ENCODE peak calls at places on chromosomes 7 and 10, in four cellular contexts. One of them, this sample, is unnamed.

GRCh38 chr7:472640-472957 is 47.0 kb downstream of the PDGFA start:
- DNase-seq in Panc1: no peak
- DNase-seq in bronchial epithelial cell: no peak
- DNase-seq in mammary epithelial cell: no peak
- DNase-seq in this sample: no peak

GRCh38 chr7:49894543-49894942 is 121.1 kb downstream of the VWC2 start:
- DNase-seq in mammary epithelial cell: no peak
- DNase-seq in Panc1: no peak
- DNase-seq in bronchial epithelial cell: no peak
- DNase-seq in this sample: no peak

GRCh38 chr10:59898125-59898835 is 8.1 kb downstream of the CCDC6 start:
- DNase-seq in mammary epithelial cell: no peak
- DNase-seq in Panc1: no peak
- DNase-seq in bronchial epithelial cell: no peak
- DNase-seq in this sample: no peak

GRCh38 chr7:8823486-8823885 is 390.1 kb downstream of the NXPH1 start:
- DNase-seq in bronchial epithelial cell: no peak
- DNase-seq in mammary epithelial cell: no peak
- DNase-seq in Panc1: no peak
- DNase-seq in this sample: no peak

GRCh38 chr10:74206727-74207126 is 55.7 kb downstream of the ADK start:
- DNase-seq in bronchial epithelial cell: peak; percentile 59
- DNase-seq in mammary epithelial cell: peak; percentile 51
- DNase-seq in Panc1: no peak
- DNase-seq in this sample: peak; percentile 90

GRCh38 chr7:63925626-63926460 is 72.8 kb upstream of the ZNF722 start:
- DNase-seq in Panc1: peak; percentile 51
- DNase-seq in bronchial epithelial cell: peak; percentile 60
- DNase-seq in mammary epithelial cell: peak; percentile 6
- DNase-seq in this sample: peak; percentile 45

GRCh38 chr10:125144693-125145623 is 15.4 kb downstream of the CTBP2 start:
- DNase-seq in mammary epithelial cell: peak; percentile 65
- DNase-seq in bronchial epithelial cell: peak; percentile 59
- DNase-seq in Panc1: no peak
- DNase-seq in this sample: no peak

GRCh38 chr10:29908977-29909376 is 150.4 kb downstream of the JCAD start:
- DNase-seq in bronchial epithelial cell: no peak
- DNase-seq in Panc1: no peak
- DNase-seq in mammary epithelial cell: peak; percentile 15
- DNase-seq in this sample: no peak

GRCh38 chr10:110600487-110601101 is 33.1 kb downstream of the SMC3 start:
- DNase-seq in Panc1: peak; percentile 57
- DNase-seq in bronchial epithelial cell: peak; percentile 76
- DNase-seq in mammary epithelial cell: peak; percentile 43
- DNase-seq in this sample: peak; percentile 21

GRCh38 chr10:129968937-129969527 is 5.0 kb upstream of the EBF3 start:
- DNase-seq in bronchial epithelial cell: no peak
- DNase-seq in Panc1: no peak
- DNase-seq in mammary epithelial cell: no peak
- DNase-seq in this sample: no peak

GRCh38 chr7:157589680-157590079 is 252.9 kb downstream of the DNAJB6 start:
- DNase-seq in mammary epithelial cell: no peak
- DNase-seq in bronchial epithelial cell: no peak
- DNase-seq in Panc1: no peak
- DNase-seq in this sample: no peak

GRCh38 chr10:95547791-95548435 is 13.3 kb downstream of the SORBS1 start:
- DNase-seq in bronchial epithelial cell: no peak
- DNase-seq in mammary epithelial cell: no peak
- DNase-seq in Panc1: no peak
- DNase-seq in this sample: no peak

GRCh38 chr10:98267069-98267893 is 713 bp downstream of the LOXL4 start:
- DNase-seq in bronchial epithelial cell: no peak
- DNase-seq in Panc1: no peak
- DNase-seq in mammary epithelial cell: no peak
- DNase-seq in this sample: no peak

GRCh38 chr7:80231719-80232118 is 97.1 kb downstream of the GNAI1 start:
- DNase-seq in bronchial epithelial cell: peak; percentile 93
- DNase-seq in Panc1: no peak
- DNase-seq in mammary epithelial cell: peak; percentile 84
- DNase-seq in this sample: no peak

GRCh38 chr7:131219277-131220041 is 108.2 kb upstream of the MKLN1 start:
- DNase-seq in mammary epithelial cell: no peak
- DNase-seq in Panc1: no peak
- DNase-seq in bronchial epithelial cell: no peak
- DNase-seq in this sample: no peak

GRCh38 chr7:158070222-158070920 is 517.3 kb downstream of the PTPRN2 start:
- DNase-seq in Panc1: no peak
- DNase-seq in mammary epithelial cell: no peak
- DNase-seq in bronchial epithelial cell: no peak
- DNase-seq in this sample: no peak

DNA sequence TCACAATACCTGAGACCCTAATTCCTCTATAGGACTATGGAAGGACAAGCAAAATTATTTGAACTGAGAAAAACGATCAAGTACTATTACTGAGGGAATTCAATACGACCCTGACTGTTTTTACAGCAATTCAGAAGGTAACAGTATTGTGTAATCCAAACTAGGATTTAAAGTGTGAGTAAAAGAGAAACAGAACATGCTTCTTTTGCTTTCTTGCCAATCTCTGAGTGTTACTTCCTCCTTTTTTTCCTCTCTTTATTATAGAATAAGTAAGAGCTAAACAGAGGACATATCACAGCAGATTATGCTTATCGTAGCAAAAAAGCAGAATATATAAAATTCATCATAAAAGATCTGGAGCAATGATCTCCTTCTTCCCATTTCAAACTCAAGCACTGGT is 292.1 kb downstream of the THSD7A start:
- DNase-seq in bronchial epithelial cell: peak; percentile 57
- DNase-seq in Panc1: no peak
- DNase-seq in mammary epithelial cell: no peak
- DNase-seq in this sample: no peak
- TF ChIP-seq CTCF in bronchial epithelial cell: no peak
- TF ChIP-seq CTCF in Panc1: no peak
- TF ChIP-seq CTCF in mammary epithelial cell: no peak
- TF ChIP-seq CTCF in this sample: no peak

GRCh38 chr7:111732923-111733322 is 170.6 kb upstream of the IMMP2L start:
- DNase-seq in Panc1: no peak
- DNase-seq in bronchial epithelial cell: no peak
- DNase-seq in mammary epithelial cell: no peak
- DNase-seq in this sample: no peak
- H3K4me3 ChIP-seq in Panc1: no peak overlapping the region
- H3K4me3 ChIP-seq in bronchial epithelial cell: no peak overlapping the region
- H3K4me3 ChIP-seq in mammary epithelial cell: no peak overlapping the region
- H3K4me3 ChIP-seq in this sample: no peak overlapping the region

GRCh38 chr10:58712982-58713381 is 200.3 kb downstream of the BICC1 start:
- DNase-seq in bronchial epithelial cell: no peak
- DNase-seq in Panc1: no peak
- DNase-seq in mammary epithelial cell: no peak
- DNase-seq in this sample: no peak
- TF ChIP-seq CTCF in bronchial epithelial cell: peak; percentile 17
- TF ChIP-seq CTCF in Panc1: no peak
- TF ChIP-seq CTCF in mammary epithelial cell: peak; percentile 27
- TF ChIP-seq CTCF in this sample: peak; percentile 32

GRCh38 chr10:17616403-17617030 is 657 bp downstream of the HACD1 start:
- DNase-seq in Panc1: no peak
- DNase-seq in bronchial epithelial cell: peak; percentile 21
- DNase-seq in mammary epithelial cell: peak; percentile 56
- DNase-seq in this sample: no peak
- H3K4me3 ChIP-seq in Panc1: peak overlapping the region; percentile 80
- H3K4me3 ChIP-seq in bronchial epithelial cell: peak overlapping the region; percentile 50
- H3K4me3 ChIP-seq in mammary epithelial cell: peak overlapping the region; percentile 60
- H3K4me3 ChIP-seq in this sample: peak overlapping the region; percentile 55

DNA sequence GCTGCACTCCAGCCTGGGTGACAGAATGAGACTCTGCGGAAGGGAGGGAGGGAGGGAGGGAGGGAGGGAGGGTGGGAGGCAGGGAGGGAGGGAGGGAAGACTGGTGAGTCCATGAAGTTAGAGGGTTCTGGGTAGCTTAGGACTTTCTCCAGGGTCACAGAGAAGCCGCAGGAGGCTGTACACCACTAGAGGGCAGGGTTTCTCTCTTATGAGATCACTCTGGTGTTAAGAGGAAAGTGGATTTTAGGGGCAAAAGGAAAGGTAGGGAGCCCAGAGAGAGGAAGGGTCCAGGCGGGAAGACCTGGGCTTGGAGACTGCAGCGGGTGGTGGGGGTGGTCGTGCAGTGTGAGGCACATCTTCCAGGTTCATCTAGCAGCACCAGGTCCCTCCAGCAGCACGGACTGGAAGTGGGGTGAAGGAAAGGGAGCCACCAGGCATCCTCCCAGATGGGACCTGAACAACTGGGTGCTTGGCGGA is 48.7 kb upstream of the SLC29A3 start:
- DNase-seq in Panc1: peak; percentile 36
- DNase-seq in bronchial epithelial cell: peak; percentile 60
- DNase-seq in mammary epithelial cell: peak; percentile 31
- DNase-seq in this sample: peak; percentile 19
- TF ChIP-seq CTCF in Panc1: peak; percentile 88
- TF ChIP-seq CTCF in bronchial epithelial cell: peak; percentile 78
- TF ChIP-seq CTCF in mammary epithelial cell: peak; percentile 71
- TF ChIP-seq CTCF in this sample: peak; percentile 73

GRCh38 chr7:133742709-133743538 is 384.2 kb upstream of the LRGUK start:
- DNase-seq in mammary epithelial cell: peak; percentile 16
- DNase-seq in Panc1: peak; percentile 18
- DNase-seq in bronchial epithelial cell: peak; percentile 10
- DNase-seq in this sample: no peak

GRCh38 chr7:133748443-133749407 is 378.4 kb upstream of the LRGUK start:
- DNase-seq in Panc1: no peak
- DNase-seq in bronchial epithelial cell: no peak
- DNase-seq in mammary epithelial cell: no peak
- DNase-seq in this sample: no peak

GRCh38 chr7:133746847-133747246 is 380.3 kb upstream of the LRGUK start:
- DNase-seq in bronchial epithelial cell: peak; percentile 12
- DNase-seq in mammary epithelial cell: peak; percentile 57
- DNase-seq in Panc1: no peak
- DNase-seq in this sample: no peak

GRCh38 chr7:133744451-133744850 is 382.7 kb upstream of the LRGUK start:
- DNase-seq in bronchial epithelial cell: no peak
- DNase-seq in Panc1: no peak
- DNase-seq in mammary epithelial cell: no peak
- DNase-seq in this sample: no peak

DNA sequence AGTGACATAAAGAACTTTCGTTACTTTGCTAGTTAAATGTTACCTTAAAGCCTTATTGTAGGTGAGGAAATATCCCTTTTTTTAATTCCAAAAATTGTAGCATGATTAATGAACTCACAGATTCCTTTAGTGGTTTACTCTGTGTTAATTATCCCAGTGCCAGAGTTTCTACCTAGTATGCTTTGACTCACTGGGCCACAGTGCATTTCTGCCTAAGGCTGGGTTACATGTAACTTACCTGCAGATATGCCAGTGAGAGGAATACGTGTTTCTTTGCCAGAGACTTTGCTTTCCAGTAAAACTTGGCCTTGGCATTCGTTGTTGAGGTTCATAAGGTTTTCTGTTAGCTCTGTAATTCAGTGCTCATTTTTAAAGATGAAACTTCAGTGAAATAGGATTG is 380.8 kb upstream of the LRGUK start:
- DNase-seq in bronchial epithelial cell: peak; percentile 66
- DNase-seq in mammary epithelial cell: peak; percentile 75
- DNase-seq in Panc1: no peak
- DNase-seq in this sample: no peak
- H3K4me3 ChIP-seq in bronchial epithelial cell: no peak overlapping the region
- H3K4me3 ChIP-seq in mammary epithelial cell: no peak overlapping the region
- H3K4me3 ChIP-seq in Panc1: no peak overlapping the region
- H3K4me3 ChIP-seq in this sample: no peak overlapping the region

GRCh38 chr10:127458829-127459228 is 90.3 kb upstream of the NPS start:
- DNase-seq in mammary epithelial cell: no peak
- DNase-seq in Panc1: no peak
- DNase-seq in bronchial epithelial cell: no peak
- DNase-seq in this sample: no peak

GRCh38 chr10:127456122-127456521 is 93.0 kb upstream of the NPS start:
- DNase-seq in mammary epithelial cell: no peak
- DNase-seq in bronchial epithelial cell: no peak
- DNase-seq in Panc1: no peak
- DNase-seq in this sample: no peak

GRCh38 chr10:127462643-127463295 is 86.3 kb upstream of the NPS start:
- DNase-seq in Panc1: no peak
- DNase-seq in mammary epithelial cell: peak; percentile 1
- DNase-seq in bronchial epithelial cell: no peak
- DNase-seq in this sample: peak; percentile 4

GRCh38 chr10:127453706-127454105 is 95.4 kb upstream of the NPS start:
- DNase-seq in Panc1: no peak
- DNase-seq in bronchial epithelial cell: no peak
- DNase-seq in mammary epithelial cell: no peak
- DNase-seq in this sample: no peak

DNA sequence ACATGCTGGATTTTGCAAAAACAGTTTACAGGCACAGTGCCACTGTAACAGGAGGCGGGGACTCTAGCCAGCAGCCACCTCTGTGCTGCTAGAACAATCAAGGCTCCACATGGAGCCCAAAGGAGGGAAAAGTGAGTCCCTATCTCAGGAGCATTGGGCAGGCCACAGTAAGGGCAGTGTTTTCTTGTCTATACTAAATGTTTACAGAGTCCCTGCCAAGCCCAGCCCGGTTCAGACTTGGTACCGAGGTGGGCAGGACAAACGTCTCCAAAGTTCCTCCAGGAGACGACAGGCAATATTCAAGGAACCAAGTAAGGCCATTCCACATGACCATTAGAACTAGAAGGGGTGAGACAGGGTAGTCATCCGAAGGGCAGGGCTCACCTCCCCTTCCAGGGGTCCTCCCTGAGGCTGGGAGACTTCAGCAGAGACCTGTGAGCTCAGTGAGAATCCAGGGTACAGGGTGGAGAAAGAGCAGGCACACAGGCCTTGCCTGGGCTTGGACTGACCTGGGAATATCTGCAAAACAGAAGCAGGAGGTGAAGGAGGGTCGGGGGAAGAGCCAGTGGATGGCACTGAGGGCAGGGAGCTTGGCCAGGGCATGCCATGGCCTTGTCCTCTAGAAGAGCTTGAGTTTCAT is 90.8 kb upstream of the NPS start:
- DNase-seq in mammary epithelial cell: no peak
- DNase-seq in bronchial epithelial cell: no peak
- DNase-seq in Panc1: no peak
- DNase-seq in this sample: no peak
- TF ChIP-seq CTCF in mammary epithelial cell: no peak
- TF ChIP-seq CTCF in bronchial epithelial cell: no peak
- TF ChIP-seq CTCF in Panc1: no peak
- TF ChIP-seq CTCF in this sample: no peak

GRCh38 chr7:93575555-93576397 is 1.3 kb upstream of the CALCR start:
- DNase-seq in bronchial epithelial cell: no peak
- DNase-seq in Panc1: no peak
- DNase-seq in mammary epithelial cell: no peak
- DNase-seq in this sample: no peak
- H3K4me3 ChIP-seq in bronchial epithelial cell: no peak overlapping the region
- H3K4me3 ChIP-seq in Panc1: peak overlapping the region; percentile 7
- H3K4me3 ChIP-seq in mammary epithelial cell: no peak overlapping the region
- H3K4me3 ChIP-seq in this sample: no peak overlapping the region

DNA sequence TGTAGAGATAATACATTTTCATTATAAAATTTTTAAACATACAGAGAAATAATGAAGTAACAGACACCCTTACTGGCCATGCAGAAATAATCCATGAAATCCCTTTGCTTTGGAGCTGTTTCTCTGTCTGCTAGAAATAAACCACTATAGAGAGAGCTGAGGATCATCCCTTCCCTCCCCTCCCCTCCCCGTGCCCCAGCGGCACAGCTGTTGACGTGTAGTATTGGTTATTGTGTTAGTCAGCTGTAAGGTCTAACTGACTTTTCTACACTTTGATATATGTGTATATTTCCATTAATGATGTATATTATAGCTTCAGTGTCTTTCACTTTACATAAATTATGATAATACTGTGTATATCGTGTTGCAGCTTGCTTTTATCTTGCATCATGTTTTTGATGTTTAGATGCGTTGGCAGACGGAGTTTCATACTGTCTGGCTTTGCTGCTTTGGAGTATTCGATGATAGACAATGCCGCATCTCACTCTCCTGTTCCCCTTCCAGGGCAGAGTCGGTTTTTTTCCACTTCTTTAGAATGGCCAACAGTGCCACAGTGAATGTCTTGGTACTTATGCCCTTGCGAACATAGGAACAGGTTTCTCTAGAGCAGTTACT is 27.4 kb upstream of the GRID1 start:
- DNase-seq in Panc1: no peak
- DNase-seq in mammary epithelial cell: no peak
- DNase-seq in bronchial epithelial cell: no peak
- DNase-seq in this sample: no peak
- TF ChIP-seq CTCF in Panc1: no peak
- TF ChIP-seq CTCF in mammary epithelial cell: no peak
- TF ChIP-seq CTCF in bronchial epithelial cell: no peak
- TF ChIP-seq CTCF in this sample: no peak